ENCODE peak calls at places on chromosomes 11 and 22, in nine cellular contexts. A is effector memory CD8-positive, alpha-beta T cell; M is progenitor cell of endocrine pancreas; Y is stimulated activated CD4-positive, alpha-beta T cell treated with anti-CD3 and anti-CD28 coated beads, Interleukin-1b, Interleukin-23, amount 100 ng/mL, for 24 hours; L is T-helper 2 cell; U is AG04450; S is endodermal cell; W is LHCN-M2; K is neural crest cell. J is an unnamed sample.

GRCh38 chr11:113581713-113582112 is 106.5 kb upstream of the DRD2 start:
- DNase-seq in U (no peak), Y (no peak), A (no peak), S (peak), L (no peak), M (no peak), K (no peak), W (no peak), J (no peak)

GRCh38 chr11:101034076-101034475 is 95.5 kb downstream of the PGR start:
- DNase-seq in K (no peak), S (no peak), L (no peak), W (no peak), M (no peak), U (no peak), Y (no peak), A (no peak), J (peak)

GRCh38 chr11:32439488-32440210 is 4.3 kb upstream of the WT1 start:
- DNase-seq in L (no peak), W (no peak), S (peak), Y (no peak), A (no peak), U (no peak), K (peak), M (no peak), J (no peak)

GRCh38 chr22:19178659-19179471 is at the start of gene SLC25A1:
- DNase-seq in K (peak), S (peak), U (peak), M (peak), A (peak), W (peak), Y (peak), L (peak), J (peak)

GRCh38 chr22:30314918-30315317 is 11.8 kb downstream of the TBC1D10A start:
- DNase-seq in W (no peak), S (no peak), A (peak), L (peak), M (no peak), K (no peak), U (no peak), Y (no peak), J (peak)

GRCh38 chr22:35921777-35922176 is 106.8 kb downstream of the RBFOX2 start:
- DNase-seq in M (no peak), S (peak), Y (peak), W (peak), L (no peak), U (peak), A (peak), K (peak), J (peak)

GRCh38 chr22:26122920-26123468 is 46.3 kb upstream of the SEZ6L start:
- DNase-seq in Y (no peak), A (no peak), M (no peak), S (no peak), L (no peak), K (no peak), U (no peak), W (no peak), J (no peak)

GRCh38 chr11:46389450-46390330 is 1.9 kb downstream of the CHRM4 start:
- DNase-seq in L (no peak), U (no peak), K (peak), S (peak), W (peak), Y (peak), M (peak), A (no peak), J (peak)